ENCODE peak calls at places on chromosome 22, in six cellular contexts. One of them, this sample, is unnamed.

GRCh38 chr22:22487059-22487458 is 21.5 kb downstream of the ZNF280B start:
- DNase-seq in NCI-H2081: no peak
- DNase-seq in activated CD4-positive, alpha-beta T cell treated with anti-CD3 and anti-CD28 coated beads, Interleukin-2, amount 50 U/mL, for 24 hours: no peak
- DNase-seq in osteoblast: no peak
- DNase-seq in NCI-H1436: no peak
- DNase-seq in CD4-positive, alpha-beta T cell: no peak
- DNase-seq in this sample: no peak

GRCh38 chr22:28599693-28600092 is 79.9 kb downstream of the TTC28 start:
- DNase-seq in NCI-H2081: no peak
- DNase-seq in activated CD4-positive, alpha-beta T cell treated with anti-CD3 and anti-CD28 coated beads, Interleukin-2, amount 50 U/mL, for 24 hours: no peak
- DNase-seq in osteoblast: no peak
- DNase-seq in NCI-H1436: no peak
- DNase-seq in CD4-positive, alpha-beta T cell: no peak
- DNase-seq in this sample: no peak

GRCh38 chr22:17091851-17092250 is 7.1 kb downstream of the IL17RA start:
- DNase-seq in NCI-H2081: no peak
- DNase-seq in activated CD4-positive, alpha-beta T cell treated with anti-CD3 and anti-CD28 coated beads, Interleukin-2, amount 50 U/mL, for 24 hours: no peak
- DNase-seq in osteoblast: peak; percentile 22
- DNase-seq in NCI-H1436: no peak
- DNase-seq in CD4-positive, alpha-beta T cell: no peak
- DNase-seq in this sample: no peak

GRCh38 chr22:43377486-43377995 is 34.3 kb upstream of the MPPED1 start:
- DNase-seq in NCI-H2081: no peak
- DNase-seq in activated CD4-positive, alpha-beta T cell treated with anti-CD3 and anti-CD28 coated beads, Interleukin-2, amount 50 U/mL, for 24 hours: no peak
- DNase-seq in osteoblast: no peak
- DNase-seq in NCI-H1436: no peak
- DNase-seq in CD4-positive, alpha-beta T cell: no peak
- DNase-seq in this sample: no peak

GRCh38 chr22:29727248-29727551 is 7.4 kb downstream of the CABP7 start:
- DNase-seq in NCI-H2081: no peak
- DNase-seq in activated CD4-positive, alpha-beta T cell treated with anti-CD3 and anti-CD28 coated beads, Interleukin-2, amount 50 U/mL, for 24 hours: no peak
- DNase-seq in osteoblast: peak; percentile 98
- DNase-seq in NCI-H1436: peak; percentile 21
- DNase-seq in CD4-positive, alpha-beta T cell: no peak
- DNase-seq in this sample: peak; percentile 79

GRCh38 chr22:40021401-40022000 is 26.7 kb downstream of the FAM83F start:
- DNase-seq in NCI-H2081: no peak
- DNase-seq in activated CD4-positive, alpha-beta T cell treated with anti-CD3 and anti-CD28 coated beads, Interleukin-2, amount 50 U/mL, for 24 hours: no peak
- DNase-seq in osteoblast: peak; percentile 37
- DNase-seq in NCI-H1436: peak; percentile 42
- DNase-seq in CD4-positive, alpha-beta T cell: no peak
- DNase-seq in this sample: no peak

GRCh38 chr22:27542602-27543001 is 259.0 kb downstream of the MN1 start:
- DNase-seq in NCI-H2081: no peak
- DNase-seq in activated CD4-positive, alpha-beta T cell treated with anti-CD3 and anti-CD28 coated beads, Interleukin-2, amount 50 U/mL, for 24 hours: no peak
- DNase-seq in osteoblast: no peak
- DNase-seq in NCI-H1436: peak; percentile 60
- DNase-seq in CD4-positive, alpha-beta T cell: no peak
- DNase-seq in this sample: no peak

GRCh38 chr22:45896961-45897538 is 79.9 kb downstream of the WNT7B start:
- DNase-seq in NCI-H2081: no peak
- DNase-seq in activated CD4-positive, alpha-beta T cell treated with anti-CD3 and anti-CD28 coated beads, Interleukin-2, amount 50 U/mL, for 24 hours: no peak
- DNase-seq in osteoblast: peak; percentile 30
- DNase-seq in NCI-H1436: no peak
- DNase-seq in CD4-positive, alpha-beta T cell: no peak
- DNase-seq in this sample: no peak

GRCh38 chr22:38843201-38843715 is 570 bp downstream of the NPTXR start:
- DNase-seq in NCI-H2081: peak; percentile 75
- DNase-seq in activated CD4-positive, alpha-beta T cell treated with anti-CD3 and anti-CD28 coated beads, Interleukin-2, amount 50 U/mL, for 24 hours: peak; percentile 19
- DNase-seq in osteoblast: peak; percentile 98
- DNase-seq in NCI-H1436: peak; percentile 42
- DNase-seq in CD4-positive, alpha-beta T cell: peak; percentile 61
- DNase-seq in this sample: peak; percentile 52

GRCh38 chr22:39646614-39647210 is 76.2 kb downstream of the CACNA1I start:
- DNase-seq in NCI-H2081: no peak
- DNase-seq in activated CD4-positive, alpha-beta T cell treated with anti-CD3 and anti-CD28 coated beads, Interleukin-2, amount 50 U/mL, for 24 hours: no peak
- DNase-seq in osteoblast: no peak
- DNase-seq in NCI-H1436: no peak
- DNase-seq in CD4-positive, alpha-beta T cell: no peak
- DNase-seq in this sample: no peak

GRCh38 chr22:31272522-31273446 is 19.5 kb downstream of the PIK3IP1 start:
- DNase-seq in NCI-H2081: peak; percentile 38
- DNase-seq in activated CD4-positive, alpha-beta T cell treated with anti-CD3 and anti-CD28 coated beads, Interleukin-2, amount 50 U/mL, for 24 hours: peak; percentile 54
- DNase-seq in osteoblast: peak; percentile 96
- DNase-seq in NCI-H1436: peak; percentile 23
- DNase-seq in CD4-positive, alpha-beta T cell: peak; percentile 55
- DNase-seq in this sample: peak; percentile 75

GRCh38 chr22:48141301-48141700 is 1378.9 kb downstream of the TBC1D22A start:
- DNase-seq in NCI-H2081: no peak
- DNase-seq in activated CD4-positive, alpha-beta T cell treated with anti-CD3 and anti-CD28 coated beads, Interleukin-2, amount 50 U/mL, for 24 hours: no peak
- DNase-seq in osteoblast: no peak
- DNase-seq in NCI-H1436: no peak
- DNase-seq in CD4-positive, alpha-beta T cell: no peak
- DNase-seq in this sample: no peak

GRCh38 chr22:49372530-49373288 is 455.0 kb downstream of the BRD1 start:
- DNase-seq in NCI-H2081: no peak
- DNase-seq in activated CD4-positive, alpha-beta T cell treated with anti-CD3 and anti-CD28 coated beads, Interleukin-2, amount 50 U/mL, for 24 hours: no peak
- DNase-seq in osteoblast: no peak
- DNase-seq in NCI-H1436: no peak
- DNase-seq in CD4-positive, alpha-beta T cell: peak; percentile 23
- DNase-seq in this sample: peak; percentile 84

GRCh38 chr22:48945621-48946458 is 881.8 kb downstream of the BRD1 start:
- DNase-seq in NCI-H2081: no peak
- DNase-seq in activated CD4-positive, alpha-beta T cell treated with anti-CD3 and anti-CD28 coated beads, Interleukin-2, amount 50 U/mL, for 24 hours: no peak
- DNase-seq in osteoblast: no peak
- DNase-seq in NCI-H1436: no peak
- DNase-seq in CD4-positive, alpha-beta T cell: peak; percentile 21
- DNase-seq in this sample: peak; percentile 22

GRCh38 chr22:24188705-24189248 is 7.5 kb downstream of the SUSD2 start:
- DNase-seq in NCI-H2081: no peak
- DNase-seq in activated CD4-positive, alpha-beta T cell treated with anti-CD3 and anti-CD28 coated beads, Interleukin-2, amount 50 U/mL, for 24 hours: no peak
- DNase-seq in osteoblast: peak; percentile 76
- DNase-seq in NCI-H1436: no peak
- DNase-seq in CD4-positive, alpha-beta T cell: no peak
- DNase-seq in this sample: no peak

GRCh38 chr22:23098718-23099524 is 28.6 kb downstream of the GNAZ start:
- DNase-seq in NCI-H2081: no peak
- DNase-seq in activated CD4-positive, alpha-beta T cell treated with anti-CD3 and anti-CD28 coated beads, Interleukin-2, amount 50 U/mL, for 24 hours: no peak
- DNase-seq in osteoblast: no peak
- DNase-seq in NCI-H1436: no peak
- DNase-seq in CD4-positive, alpha-beta T cell: no peak
- DNase-seq in this sample: no peak

GRCh38 chr22:27004434-27004833 is 347.0 kb downstream of the MIAT start:
- DNase-seq in NCI-H2081: no peak
- DNase-seq in activated CD4-positive, alpha-beta T cell treated with anti-CD3 and anti-CD28 coated beads, Interleukin-2, amount 50 U/mL, for 24 hours: no peak
- DNase-seq in osteoblast: no peak
- DNase-seq in NCI-H1436: no peak
- DNase-seq in CD4-positive, alpha-beta T cell: no peak
- DNase-seq in this sample: peak; percentile 52

GRCh38 chr22:47193606-47194316 is 431.3 kb downstream of the TBC1D22A start:
- DNase-seq in NCI-H2081: no peak
- DNase-seq in activated CD4-positive, alpha-beta T cell treated with anti-CD3 and anti-CD28 coated beads, Interleukin-2, amount 50 U/mL, for 24 hours: no peak
- DNase-seq in osteoblast: peak; percentile 82
- DNase-seq in NCI-H1436: no peak
- DNase-seq in CD4-positive, alpha-beta T cell: no peak
- DNase-seq in this sample: no peak

This sample was measured in H9.